ENCODE peak calls at places on chromosomes 7 and 10, in seven cellular contexts. One of them, this sample, is unnamed.
A peak's percentile ranks its signal among the peaks of the same experiment; 100 is the strongest.

GRCh38 chr7:73852500-73852899 is 8.5 kb upstream of the TMEM270 start:
- DNase-seq in WTC11: no peak
- DNase-seq in heart left ventricle: no peak
- DNase-seq in coronary artery: no peak
- DNase-seq in HFFc6: no peak
- DNase-seq in fibroblast of villous mesenchyme: peak; percentile 57
- DNase-seq in neural crest cell: no peak
- DNase-seq in this sample: no peak

GRCh38 chr10:11478807-11479206 is 132.6 kb downstream of the USP6NL start:
- DNase-seq in WTC11: no peak
- DNase-seq in heart left ventricle: no peak
- DNase-seq in coronary artery: no peak
- DNase-seq in neural crest cell: no peak
- DNase-seq in HFFc6: no peak
- DNase-seq in fibroblast of villous mesenchyme: peak; percentile 21
- DNase-seq in this sample: no peak

GRCh38 chr10:114499630-114500190 is 95.4 kb upstream of the AFAP1L2 start:
- DNase-seq in heart left ventricle: no peak
- DNase-seq in coronary artery: no peak
- DNase-seq in WTC11: no peak
- DNase-seq in HFFc6: no peak
- DNase-seq in fibroblast of villous mesenchyme: no peak
- DNase-seq in neural crest cell: no peak
- DNase-seq in this sample: peak; percentile 52

GRCh38 chr10:48490576-48491345 is 114.1 kb downstream of the ARHGAP22 start:
- DNase-seq in neural crest cell: no peak
- DNase-seq in HFFc6: no peak
- DNase-seq in heart left ventricle: no peak
- DNase-seq in fibroblast of villous mesenchyme: no peak
- DNase-seq in coronary artery: peak; percentile 64
- DNase-seq in WTC11: no peak
- DNase-seq in this sample: no peak

GRCh38 chr10:110725809-110726641 is 81.9 kb downstream of the RBM20 start:
- DNase-seq in HFFc6: peak; percentile 10
- DNase-seq in coronary artery: peak; percentile 76
- DNase-seq in fibroblast of villous mesenchyme: no peak
- DNase-seq in neural crest cell: no peak
- DNase-seq in heart left ventricle: peak; percentile 66
- DNase-seq in WTC11: no peak
- DNase-seq in this sample: no peak

GRCh38 chr7:137942459-137943115 is 59.3 kb downstream of the CREB3L2 start:
- DNase-seq in HFFc6: no peak
- DNase-seq in WTC11: no peak
- DNase-seq in heart left ventricle: no peak
- DNase-seq in fibroblast of villous mesenchyme: no peak
- DNase-seq in neural crest cell: no peak
- DNase-seq in coronary artery: no peak
- DNase-seq in this sample: no peak

GRCh38 chr10:131636116-131636515 is 264.7 kb upstream of the PPP2R2D start:
- DNase-seq in heart left ventricle: no peak
- DNase-seq in neural crest cell: no peak
- DNase-seq in fibroblast of villous mesenchyme: no peak
- DNase-seq in HFFc6: no peak
- DNase-seq in WTC11: no peak
- DNase-seq in coronary artery: no peak
- DNase-seq in this sample: no peak

GRCh38 chr7:2829040-2829439 is 15.1 kb downstream of the GNA12 start:
- DNase-seq in neural crest cell: no peak
- DNase-seq in fibroblast of villous mesenchyme: peak; percentile 75
- DNase-seq in WTC11: no peak
- DNase-seq in HFFc6: no peak
- DNase-seq in coronary artery: no peak
- DNase-seq in heart left ventricle: no peak
- DNase-seq in this sample: peak; percentile 17

GRCh38 chr10:18085855-18086254 is 54.4 kb upstream of the CACNB2 start:
- DNase-seq in WTC11: no peak
- DNase-seq in neural crest cell: no peak
- DNase-seq in fibroblast of villous mesenchyme: no peak
- DNase-seq in HFFc6: no peak
- DNase-seq in heart left ventricle: no peak
- DNase-seq in coronary artery: no peak
- DNase-seq in this sample: no peak

GRCh38 chr7:95004618-95005282 is 97.4 kb downstream of the PPP1R9A start:
- DNase-seq in HFFc6: no peak
- DNase-seq in fibroblast of villous mesenchyme: no peak
- DNase-seq in coronary artery: no peak
- DNase-seq in neural crest cell: no peak
- DNase-seq in heart left ventricle: peak; percentile 62
- DNase-seq in WTC11: no peak
- DNase-seq in this sample: no peak

GRCh38 chr10:18378766-18379165 is 238.5 kb downstream of the CACNB2 start:
- DNase-seq in neural crest cell: no peak
- DNase-seq in WTC11: no peak
- DNase-seq in coronary artery: no peak
- DNase-seq in HFFc6: no peak
- DNase-seq in fibroblast of villous mesenchyme: no peak
- DNase-seq in heart left ventricle: peak; percentile 55
- DNase-seq in this sample: no peak

GRCh38 chr10:77251297-77252013 is 386.2 kb downstream of the KCNMA1 start:
- DNase-seq in coronary artery: no peak
- DNase-seq in neural crest cell: peak; percentile 26
- DNase-seq in HFFc6: peak; percentile 40
- DNase-seq in fibroblast of villous mesenchyme: peak; percentile 64
- DNase-seq in heart left ventricle: no peak
- DNase-seq in WTC11: peak; percentile 50
- DNase-seq in this sample: no peak

GRCh38 chr10:16986406-16987128 is 143.0 kb downstream of the CUBN start:
- DNase-seq in heart left ventricle: no peak
- DNase-seq in coronary artery: no peak
- DNase-seq in HFFc6: peak; percentile 88
- DNase-seq in neural crest cell: no peak
- DNase-seq in WTC11: no peak
- DNase-seq in fibroblast of villous mesenchyme: peak; percentile 61
- DNase-seq in this sample: no peak

GRCh38 chr10:88879754-88880286 is at the start of gene STAMBPL1:
- DNase-seq in fibroblast of villous mesenchyme: peak; percentile 42
- DNase-seq in neural crest cell: no peak
- DNase-seq in HFFc6: no peak
- DNase-seq in heart left ventricle: no peak
- DNase-seq in WTC11: no peak
- DNase-seq in coronary artery: no peak
- DNase-seq in this sample: no peak

GRCh38 chr10:34528320-34528719 is 286.8 kb downstream of the PARD3 start:
- DNase-seq in coronary artery: no peak
- DNase-seq in HFFc6: peak; percentile 86
- DNase-seq in WTC11: peak; percentile 27
- DNase-seq in fibroblast of villous mesenchyme: peak; percentile 96
- DNase-seq in neural crest cell: no peak
- DNase-seq in heart left ventricle: no peak
- DNase-seq in this sample: no peak

GRCh38 chr7:128108129-128108528 is 76.9 kb upstream of the LRRC4 start:
- DNase-seq in HFFc6: no peak
- DNase-seq in coronary artery: peak; percentile 11
- DNase-seq in fibroblast of villous mesenchyme: no peak
- DNase-seq in neural crest cell: no peak
- DNase-seq in heart left ventricle: no peak
- DNase-seq in WTC11: no peak
- DNase-seq in this sample: peak; percentile 13

GRCh38 chr7:136303162-136303561 is 326.0 kb upstream of the MTPN start:
- DNase-seq in coronary artery: no peak
- DNase-seq in neural crest cell: no peak
- DNase-seq in WTC11: no peak
- DNase-seq in fibroblast of villous mesenchyme: peak; percentile 4
- DNase-seq in HFFc6: no peak
- DNase-seq in heart left ventricle: no peak
- DNase-seq in this sample: no peak

GRCh38 chr7:17769918-17770317 is 170.4 kb downstream of the SNX13 start:
- DNase-seq in coronary artery: no peak
- DNase-seq in heart left ventricle: peak; percentile 44
- DNase-seq in fibroblast of villous mesenchyme: peak; percentile 80
- DNase-seq in WTC11: peak; percentile 78
- DNase-seq in neural crest cell: peak; percentile 59
- DNase-seq in HFFc6: peak; percentile 68
- DNase-seq in this sample: peak; percentile 56

GRCh38 chr7:17371656-17372524 is 73.4 kb downstream of the AHR start:
- DNase-seq in WTC11: no peak
- DNase-seq in neural crest cell: no peak
- DNase-seq in coronary artery: no peak
- DNase-seq in heart left ventricle: no peak
- DNase-seq in fibroblast of villous mesenchyme: peak; percentile 96
- DNase-seq in HFFc6: peak; percentile 97
- DNase-seq in this sample: no peak

GRCh38 chr7:73742753-73743641 is 4.4 kb upstream of the ABHD11 start:
- DNase-seq in neural crest cell: peak; percentile 54
- DNase-seq in coronary artery: no peak
- DNase-seq in HFFc6: no peak
- DNase-seq in WTC11: peak; percentile 99
- DNase-seq in fibroblast of villous mesenchyme: no peak
- DNase-seq in heart left ventricle: no peak
- DNase-seq in this sample: no peak

GRCh38 chr10:112973805-112974204 is 23.8 kb downstream of the TCF7L2 start:
- DNase-seq in WTC11: no peak
- DNase-seq in HFFc6: no peak
- DNase-seq in neural crest cell: no peak
- DNase-seq in fibroblast of villous mesenchyme: no peak
- DNase-seq in heart left ventricle: no peak
- DNase-seq in coronary artery: no peak
- DNase-seq in this sample: no peak

DNA sequence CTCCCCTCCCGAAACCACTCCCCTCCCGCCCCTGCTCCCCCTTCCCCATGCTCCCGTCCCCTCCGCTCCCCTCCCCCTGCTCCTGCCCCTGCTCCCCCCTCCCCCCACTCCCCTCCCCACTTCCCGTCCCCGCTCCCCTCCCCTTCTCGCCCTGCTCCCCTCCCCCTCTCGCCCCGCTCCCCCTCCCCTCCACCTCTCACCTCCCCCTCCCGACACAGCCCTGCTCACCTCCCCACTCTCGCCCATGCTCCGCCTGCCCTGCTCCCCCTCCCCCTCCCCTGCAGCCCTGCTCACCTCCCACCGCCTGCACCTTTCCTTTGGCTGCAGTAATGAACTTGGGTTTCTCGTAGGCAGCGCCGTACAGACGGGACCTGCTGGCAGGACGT is 49.9 kb upstream of the NKX6-2 start:
- DNase-seq in fibroblast of villous mesenchyme: no peak
- DNase-seq in heart left ventricle: no peak
- DNase-seq in WTC11: no peak
- DNase-seq in neural crest cell: no peak
- DNase-seq in coronary artery: no peak
- DNase-seq in HFFc6: no peak
- DNase-seq in this sample: no peak
- TF ChIP-seq CTCF in fibroblast of villous mesenchyme: no peak
- TF ChIP-seq CTCF in heart left ventricle: no peak
- TF ChIP-seq CTCF in WTC11: no peak
- TF ChIP-seq CTCF in neural crest cell: no peak
- TF ChIP-seq CTCF in coronary artery: no peak
- TF ChIP-seq CTCF in HFFc6: no peak
- TF ChIP-seq CTCF in this sample: no peak

DNA sequence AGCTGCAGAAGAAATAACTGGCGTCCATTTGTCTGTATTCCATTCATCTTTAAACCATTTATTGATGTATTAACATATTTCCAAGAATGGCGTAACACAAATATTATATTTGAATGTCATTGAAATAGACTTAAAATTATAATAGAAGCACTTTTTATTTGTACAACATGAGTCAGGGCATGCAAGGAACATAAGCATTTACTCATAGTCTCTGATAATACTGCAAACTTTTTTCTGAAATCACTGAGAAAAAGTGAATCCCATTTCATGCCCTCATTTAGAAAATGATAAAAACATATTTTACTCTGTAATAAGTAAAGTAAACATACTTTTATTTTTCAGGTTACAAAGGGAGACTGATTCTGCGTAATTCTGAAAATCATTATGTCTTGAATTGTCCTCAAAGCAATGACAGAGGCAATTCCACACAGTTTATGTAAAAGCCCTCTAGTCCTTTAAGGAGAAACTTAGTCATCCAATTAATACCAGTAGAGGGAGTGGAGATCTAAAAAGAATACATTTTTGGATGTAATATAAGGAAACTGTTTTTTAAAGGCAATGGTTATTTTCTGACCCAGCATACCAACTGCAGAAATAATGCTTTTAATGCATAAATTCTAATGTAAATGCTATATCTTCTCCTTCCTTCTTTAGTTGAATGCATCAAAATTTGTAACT is 58.1 kb downstream of the AGMO start:
- DNase-seq in HFFc6: peak; percentile 30
- DNase-seq in WTC11: no peak
- DNase-seq in neural crest cell: no peak
- DNase-seq in heart left ventricle: no peak
- DNase-seq in coronary artery: no peak
- DNase-seq in fibroblast of villous mesenchyme: no peak
- DNase-seq in this sample: no peak
- TF ChIP-seq CTCF in HFFc6: peak; percentile 58
- TF ChIP-seq CTCF in WTC11: no peak
- TF ChIP-seq CTCF in neural crest cell: peak; percentile 27
- TF ChIP-seq CTCF in heart left ventricle: no peak
- TF ChIP-seq CTCF in coronary artery: no peak
- TF ChIP-seq CTCF in fibroblast of villous mesenchyme: peak; percentile 18
- TF ChIP-seq CTCF in this sample: no peak

GRCh38 chr10:52322323-52322722 is 8.2 kb downstream of the DKK1 start:
- DNase-seq in HFFc6: no peak
- DNase-seq in heart left ventricle: no peak
- DNase-seq in WTC11: no peak
- DNase-seq in fibroblast of villous mesenchyme: no peak
- DNase-seq in coronary artery: no peak
- DNase-seq in neural crest cell: no peak
- DNase-seq in this sample: no peak

GRCh38 chr10:52326382-52326781 is 12.3 kb downstream of the DKK1 start:
- DNase-seq in neural crest cell: no peak
- DNase-seq in WTC11: no peak
- DNase-seq in HFFc6: no peak
- DNase-seq in fibroblast of villous mesenchyme: no peak
- DNase-seq in coronary artery: no peak
- DNase-seq in heart left ventricle: no peak
- DNase-seq in this sample: no peak

GRCh38 chr10:52319926-52320325 is 5.8 kb downstream of the DKK1 start:
- DNase-seq in fibroblast of villous mesenchyme: peak; percentile 21
- DNase-seq in WTC11: no peak
- DNase-seq in heart left ventricle: no peak
- DNase-seq in neural crest cell: no peak
- DNase-seq in HFFc6: peak; percentile 59
- DNase-seq in coronary artery: no peak
- DNase-seq in this sample: no peak

GRCh38 chr10:52318822-52319464 is 4.9 kb downstream of the DKK1 start:
- DNase-seq in coronary artery: no peak
- DNase-seq in HFFc6: peak; percentile 98
- DNase-seq in fibroblast of villous mesenchyme: peak; percentile 94
- DNase-seq in WTC11: no peak
- DNase-seq in heart left ventricle: no peak
- DNase-seq in neural crest cell: no peak
- DNase-seq in this sample: no peak

GRCh38 chr10:52322941-52323340 is 8.9 kb downstream of the DKK1 start:
- DNase-seq in HFFc6: peak; percentile 40
- DNase-seq in neural crest cell: no peak
- DNase-seq in fibroblast of villous mesenchyme: no peak
- DNase-seq in heart left ventricle: no peak
- DNase-seq in coronary artery: no peak
- DNase-seq in WTC11: no peak
- DNase-seq in this sample: no peak
- TF ChIP-seq CTCF in HFFc6: no peak
- TF ChIP-seq CTCF in neural crest cell: no peak
- TF ChIP-seq CTCF in fibroblast of villous mesenchyme: no peak
- TF ChIP-seq CTCF in heart left ventricle: no peak
- TF ChIP-seq CTCF in coronary artery: no peak
- TF ChIP-seq CTCF in WTC11: no peak
- TF ChIP-seq CTCF in this sample: no peak

GRCh38 chr7:124152859-124153692 is 120.2 kb upstream of the TMEM229A start:
- DNase-seq in neural crest cell: peak; percentile 36
- DNase-seq in HFFc6: no peak
- DNase-seq in heart left ventricle: no peak
- DNase-seq in WTC11: peak; percentile 17
- DNase-seq in coronary artery: no peak
- DNase-seq in fibroblast of villous mesenchyme: peak; percentile 29
- DNase-seq in this sample: no peak
- TF ChIP-seq CTCF in neural crest cell: peak; percentile 66
- TF ChIP-seq CTCF in HFFc6: no peak
- TF ChIP-seq CTCF in heart left ventricle: no peak
- TF ChIP-seq CTCF in WTC11: no peak
- TF ChIP-seq CTCF in coronary artery: no peak
- TF ChIP-seq CTCF in fibroblast of villous mesenchyme: peak; percentile 52
- TF ChIP-seq CTCF in this sample: no peak